ENCODE peak calls at places on chromosomes 13 and 19, in nine cellular contexts. One of them, this sample, is unnamed.

GRCh38 chr13:61123533-61124269 is 291.9 kb downstream of the PCDH20 start:
- DNase-seq in right lobe of liver: no peak
- DNase-seq in AG10803: no peak
- DNase-seq in ovary: no peak
- DNase-seq in RWPE1: no peak
- DNase-seq in BJ: no peak
- DNase-seq in neural crest cell: no peak
- DNase-seq in left ventricle myocardium inferior: no peak
- DNase-seq in tibial nerve: no peak
- DNase-seq in this sample: no peak

GRCh38 chr13:106637519-106637918 is 69.6 kb upstream of the ARGLU1 start:
- DNase-seq in tibial nerve: no peak
- DNase-seq in right lobe of liver: no peak
- DNase-seq in left ventricle myocardium inferior: no peak
- DNase-seq in ovary: no peak
- DNase-seq in BJ: no peak
- DNase-seq in RWPE1: no peak
- DNase-seq in AG10803: no peak
- DNase-seq in neural crest cell: no peak
- DNase-seq in this sample: no peak

GRCh38 chr13:93603043-93603442 is 376.4 kb downstream of the GPC6 start:
- DNase-seq in tibial nerve: no peak
- DNase-seq in ovary: no peak
- DNase-seq in neural crest cell: no peak
- DNase-seq in BJ: peak
- DNase-seq in right lobe of liver: no peak
- DNase-seq in left ventricle myocardium inferior: no peak
- DNase-seq in RWPE1: peak
- DNase-seq in AG10803: peak
- DNase-seq in this sample: no peak

GRCh38 chr19:45469835-45470146 is 2.0 kb downstream of the FOSB start:
- DNase-seq in left ventricle myocardium inferior: no peak
- DNase-seq in ovary: no peak
- DNase-seq in RWPE1: peak
- DNase-seq in BJ: no peak
- DNase-seq in neural crest cell: no peak
- DNase-seq in right lobe of liver: no peak
- DNase-seq in AG10803: no peak
- DNase-seq in tibial nerve: peak
- DNase-seq in this sample: peak

GRCh38 chr13:48818495-48818961 is 157.2 kb upstream of the FNDC3A start:
- DNase-seq in ovary: no peak
- DNase-seq in BJ: peak
- DNase-seq in left ventricle myocardium inferior: no peak
- DNase-seq in tibial nerve: no peak
- DNase-seq in neural crest cell: no peak
- DNase-seq in AG10803: peak
- DNase-seq in RWPE1: peak
- DNase-seq in right lobe of liver: no peak
- DNase-seq in this sample: no peak

GRCh38 chr13:78022164-78022877 is 103.7 kb upstream of the EDNRB start:
- DNase-seq in BJ: no peak
- DNase-seq in neural crest cell: no peak
- DNase-seq in RWPE1: peak
- DNase-seq in right lobe of liver: no peak
- DNase-seq in ovary: no peak
- DNase-seq in AG10803: peak
- DNase-seq in tibial nerve: no peak
- DNase-seq in left ventricle myocardium inferior: no peak
- DNase-seq in this sample: no peak

GRCh38 chr13:46516624-46517318 is 36.2 kb upstream of the LRCH1 start:
- DNase-seq in ovary: no peak
- DNase-seq in neural crest cell: no peak
- DNase-seq in tibial nerve: no peak
- DNase-seq in AG10803: peak
- DNase-seq in RWPE1: no peak
- DNase-seq in BJ: no peak
- DNase-seq in left ventricle myocardium inferior: no peak
- DNase-seq in right lobe of liver: no peak
- DNase-seq in this sample: no peak

GRCh38 chr19:17296278-17296677 is 6.9 kb downstream of the ABHD8 start:
- DNase-seq in BJ: no peak
- DNase-seq in ovary: no peak
- DNase-seq in tibial nerve: no peak
- DNase-seq in right lobe of liver: no peak
- DNase-seq in neural crest cell: no peak
- DNase-seq in AG10803: peak
- DNase-seq in RWPE1: peak
- DNase-seq in left ventricle myocardium inferior: no peak
- DNase-seq in this sample: no peak

GRCh38 chr13:111479412-111479811 is 159.0 kb downstream of the TEX29 start:
- DNase-seq in AG10803: no peak
- DNase-seq in neural crest cell: no peak
- DNase-seq in ovary: no peak
- DNase-seq in right lobe of liver: peak
- DNase-seq in left ventricle myocardium inferior: no peak
- DNase-seq in BJ: no peak
- DNase-seq in RWPE1: no peak
- DNase-seq in tibial nerve: no peak
- DNase-seq in this sample: no peak

GRCh38 chr19:2600914-2601870 is 101.3 kb downstream of the GNG7 start:
- DNase-seq in right lobe of liver: no peak
- DNase-seq in AG10803: no peak
- DNase-seq in BJ: no peak
- DNase-seq in left ventricle myocardium inferior: no peak
- DNase-seq in tibial nerve: no peak
- DNase-seq in RWPE1: no peak
- DNase-seq in neural crest cell: no peak
- DNase-seq in ovary: no peak
- DNase-seq in this sample: no peak

GRCh38 chr13:32804673-32805260 is 211.5 kb upstream of the KL start:
- DNase-seq in right lobe of liver: no peak
- DNase-seq in tibial nerve: no peak
- DNase-seq in AG10803: no peak
- DNase-seq in RWPE1: no peak
- DNase-seq in ovary: no peak
- DNase-seq in left ventricle myocardium inferior: no peak
- DNase-seq in neural crest cell: no peak
- DNase-seq in BJ: no peak
- DNase-seq in this sample: no peak

GRCh38 chr13:44412341-44412935 is 38.8 kb downstream of the SERP2 start:
- DNase-seq in AG10803: no peak
- DNase-seq in tibial nerve: no peak
- DNase-seq in RWPE1: no peak
- DNase-seq in BJ: no peak
- DNase-seq in left ventricle myocardium inferior: no peak
- DNase-seq in ovary: no peak
- DNase-seq in right lobe of liver: no peak
- DNase-seq in neural crest cell: no peak
- DNase-seq in this sample: no peak

GRCh38 chr13:23506821-23507210 is 63.4 kb upstream of the TNFRSF19 start:
- DNase-seq in neural crest cell: no peak
- DNase-seq in tibial nerve: no peak
- DNase-seq in AG10803: peak
- DNase-seq in ovary: no peak
- DNase-seq in RWPE1: no peak
- DNase-seq in left ventricle myocardium inferior: no peak
- DNase-seq in BJ: peak
- DNase-seq in right lobe of liver: no peak
- DNase-seq in this sample: no peak

GRCh38 chr19:38389101-38389925 is 816 bp downstream of the SPRED3 start:
- DNase-seq in RWPE1: peak
- DNase-seq in left ventricle myocardium inferior: no peak
- DNase-seq in tibial nerve: no peak
- DNase-seq in neural crest cell: peak
- DNase-seq in ovary: no peak
- DNase-seq in AG10803: peak
- DNase-seq in right lobe of liver: no peak
- DNase-seq in BJ: no peak
- DNase-seq in this sample: peak

GRCh38 chr19:703651-704446 is 4.9 kb upstream of the PALM start:
- DNase-seq in RWPE1: peak
- DNase-seq in tibial nerve: peak
- DNase-seq in AG10803: no peak
- DNase-seq in BJ: no peak
- DNase-seq in right lobe of liver: peak
- DNase-seq in ovary: peak
- DNase-seq in neural crest cell: peak
- DNase-seq in left ventricle myocardium inferior: peak
- DNase-seq in this sample: no peak
- TF ChIP-seq CTCF in RWPE1: no peak
- TF ChIP-seq CTCF in tibial nerve: no peak
- TF ChIP-seq CTCF in AG10803: no peak
- TF ChIP-seq CTCF in BJ: no peak
- TF ChIP-seq CTCF in right lobe of liver: no peak
- TF ChIP-seq CTCF in ovary: no peak
- TF ChIP-seq CTCF in neural crest cell: no peak
- TF ChIP-seq CTCF in left ventricle myocardium inferior: no peak
- TF ChIP-seq CTCF in this sample: no peak

GRCh38 chr13:28318418-28318995 is 176.4 kb downstream of the FLT1 start:
- DNase-seq in AG10803: peak
- DNase-seq in RWPE1: no peak
- DNase-seq in tibial nerve: no peak
- DNase-seq in ovary: no peak
- DNase-seq in right lobe of liver: no peak
- DNase-seq in BJ: no peak
- DNase-seq in neural crest cell: no peak
- DNase-seq in left ventricle myocardium inferior: no peak
- DNase-seq in this sample: no peak

GRCh38 chr13:28316129-28316528 is 177.8 kb downstream of the PAN3 start:
- DNase-seq in BJ: no peak
- DNase-seq in right lobe of liver: no peak
- DNase-seq in ovary: no peak
- DNase-seq in tibial nerve: no peak
- DNase-seq in neural crest cell: no peak
- DNase-seq in RWPE1: no peak
- DNase-seq in left ventricle myocardium inferior: no peak
- DNase-seq in AG10803: no peak
- DNase-seq in this sample: no peak

GRCh38 chr13:28314879-28315278 is 176.5 kb downstream of the PAN3 start:
- DNase-seq in neural crest cell: no peak
- DNase-seq in right lobe of liver: no peak
- DNase-seq in left ventricle myocardium inferior: no peak
- DNase-seq in AG10803: no peak
- DNase-seq in BJ: no peak
- DNase-seq in RWPE1: no peak
- DNase-seq in ovary: no peak
- DNase-seq in tibial nerve: no peak
- DNase-seq in this sample: no peak

GRCh38 chr13:28316841-28317240 is 178.1 kb downstream of the FLT1 start:
- DNase-seq in AG10803: no peak
- DNase-seq in neural crest cell: no peak
- DNase-seq in BJ: no peak
- DNase-seq in ovary: no peak
- DNase-seq in right lobe of liver: no peak
- DNase-seq in RWPE1: no peak
- DNase-seq in tibial nerve: no peak
- DNase-seq in left ventricle myocardium inferior: no peak
- DNase-seq in this sample: no peak

GRCh38 chr13:28313579-28313978 is 175.2 kb downstream of the PAN3 start:
- DNase-seq in right lobe of liver: no peak
- DNase-seq in BJ: no peak
- DNase-seq in left ventricle myocardium inferior: no peak
- DNase-seq in RWPE1: no peak
- DNase-seq in ovary: no peak
- DNase-seq in tibial nerve: no peak
- DNase-seq in neural crest cell: no peak
- DNase-seq in AG10803: peak
- DNase-seq in this sample: no peak
- TF ChIP-seq CTCF in right lobe of liver: no peak
- TF ChIP-seq CTCF in BJ: peak
- TF ChIP-seq CTCF in left ventricle myocardium inferior: peak
- TF ChIP-seq CTCF in RWPE1: no peak
- TF ChIP-seq CTCF in ovary: no peak
- TF ChIP-seq CTCF in tibial nerve: no peak
- TF ChIP-seq CTCF in neural crest cell: peak
- TF ChIP-seq CTCF in AG10803: peak
- TF ChIP-seq CTCF in this sample: no peak

GRCh38 chr19:28012361-28012760 is 1200.6 kb downstream of the UQCRFS1 start:
- DNase-seq in AG10803: no peak
- DNase-seq in left ventricle myocardium inferior: no peak
- DNase-seq in neural crest cell: no peak
- DNase-seq in tibial nerve: no peak
- DNase-seq in RWPE1: no peak
- DNase-seq in BJ: no peak
- DNase-seq in ovary: no peak
- DNase-seq in right lobe of liver: no peak
- DNase-seq in this sample: no peak
- TF ChIP-seq CTCF in AG10803: no peak
- TF ChIP-seq CTCF in left ventricle myocardium inferior: no peak
- TF ChIP-seq CTCF in neural crest cell: no peak
- TF ChIP-seq CTCF in tibial nerve: no peak
- TF ChIP-seq CTCF in RWPE1: no peak
- TF ChIP-seq CTCF in BJ: no peak
- TF ChIP-seq CTCF in ovary: no peak
- TF ChIP-seq CTCF in right lobe of liver: no peak
- TF ChIP-seq CTCF in this sample: peak

GRCh38 chr13:113413898-113414282 is 39.4 kb downstream of the ADPRHL1 start:
- DNase-seq in left ventricle myocardium inferior: peak
- DNase-seq in RWPE1: no peak
- DNase-seq in right lobe of liver: no peak
- DNase-seq in AG10803: peak
- DNase-seq in neural crest cell: no peak
- DNase-seq in ovary: no peak
- DNase-seq in BJ: no peak
- DNase-seq in tibial nerve: no peak
- DNase-seq in this sample: no peak
- TF ChIP-seq CTCF in left ventricle myocardium inferior: no peak
- TF ChIP-seq CTCF in RWPE1: no peak
- TF ChIP-seq CTCF in right lobe of liver: no peak
- TF ChIP-seq CTCF in AG10803: no peak
- TF ChIP-seq CTCF in neural crest cell: no peak
- TF ChIP-seq CTCF in ovary: no peak
- TF ChIP-seq CTCF in BJ: no peak
- TF ChIP-seq CTCF in tibial nerve: no peak
- TF ChIP-seq CTCF in this sample: no peak

GRCh38 chr19:52248256-52248655 is 21.1 kb upstream of the ZNF766 start:
- DNase-seq in RWPE1: no peak
- DNase-seq in right lobe of liver: peak
- DNase-seq in BJ: no peak
- DNase-seq in ovary: peak
- DNase-seq in neural crest cell: peak
- DNase-seq in tibial nerve: peak
- DNase-seq in AG10803: peak
- DNase-seq in left ventricle myocardium inferior: peak
- DNase-seq in this sample: no peak
- TF ChIP-seq CTCF in RWPE1: no peak
- TF ChIP-seq CTCF in right lobe of liver: peak
- TF ChIP-seq CTCF in BJ: peak
- TF ChIP-seq CTCF in ovary: no peak
- TF ChIP-seq CTCF in neural crest cell: peak
- TF ChIP-seq CTCF in tibial nerve: peak
- TF ChIP-seq CTCF in AG10803: peak
- TF ChIP-seq CTCF in left ventricle myocardium inferior: peak
- TF ChIP-seq CTCF in this sample: peak

This sample was measured in D721Med.